ENCODE peak calls at places on chromosomes 12 and 14, in ten cellular contexts. V, R, H, Q, A, K, Y, X, S and Z are unnamed samples.

GRCh38 chr14:106318700-106319099 is 792.3 kb downstream of the TMEM121 start:
- DNase-seq in V (no peak), R (no peak), H (no peak), Q (no peak), A (no peak), K (no peak), Y (no peak), X (no peak), S (peak), Z (no peak)

GRCh38 chr12:101763246-101763931 is 24.1 kb upstream of the SYCP3 start:
- DNase-seq in V (no peak), R (no peak), H (no peak), Q (no peak), A (no peak), K (no peak), Y (no peak), X (no peak), S (no peak), Z (no peak)

GRCh38 chr14:76109087-76109880 is 42.4 kb upstream of the GPATCH2L start:
- DNase-seq in V (no peak), R (no peak), H (no peak), Q (peak), A (no peak), K (peak), Y (no peak), X (no peak), S (no peak), Z (no peak)

GRCh38 chr12:70365398-70365647 is 767 bp upstream of the KCNMB4 start:
- DNase-seq in V (no peak), R (no peak), H (no peak), Q (no peak), A (peak), K (no peak), Y (no peak), X (no peak), S (no peak), Z (no peak)

GRCh38 chr12:94994312-94994711 is 9.2 kb downstream of the NDUFA12 start:
- DNase-seq in V (no peak), R (peak), H (no peak), Q (peak), A (no peak), K (no peak), Y (no peak), X (peak), S (no peak), Z (no peak)

GRCh38 chr12:67068204-67068731 is 200.9 kb upstream of the CAND1 start:
- DNase-seq in V (no peak), R (peak), H (no peak), Q (no peak), A (peak), K (no peak), Y (no peak), X (no peak), S (no peak), Z (no peak)

GRCh38 chr12:92552412-92553108 is 150.2 kb upstream of the PLEKHG7 start:
- DNase-seq in V (no peak), R (peak), H (no peak), Q (no peak), A (no peak), K (no peak), Y (no peak), X (no peak), S (no peak), Z (no peak)

GRCh38 chr14:48967419-48967818 is 618.8 kb downstream of the RPS29 start:
- DNase-seq in V (no peak), R (no peak), H (no peak), Q (no peak), A (no peak), K (no peak), Y (no peak), X (no peak), S (no peak), Z (no peak)

GRCh38 chr14:86221000-86221399 is 691.1 kb downstream of the FLRT2 start:
- DNase-seq in V (no peak), R (no peak), H (no peak), Q (no peak), A (peak), K (no peak), Y (no peak), X (no peak), S (no peak), Z (peak)

GRCh38 chr12:19243577-19243976 is 114.0 kb downstream of the PLEKHA5 start:
- DNase-seq in V (no peak), R (no peak), H (no peak), Q (no peak), A (no peak), K (no peak), Y (no peak), X (no peak), S (no peak), Z (no peak)

GRCh38 chr12:59657711-59658110 is 61.9 kb downstream of the SLC16A7 start:
- DNase-seq in V (no peak), R (no peak), H (no peak), Q (no peak), A (no peak), K (no peak), Y (no peak), X (no peak), S (no peak), Z (no peak)

GRCh38 chr14:84340938-84341337 is 1189.0 kb upstream of the FLRT2 start:
- DNase-seq in V (no peak), R (no peak), H (no peak), Q (no peak), A (no peak), K (no peak), Y (no peak), X (no peak), S (no peak), Z (no peak)

GRCh38 chr12:66130267-66131066 is at the start of gene LLPH:
- DNase-seq in V (peak), R (peak), H (peak), Q (peak), A (peak), K (peak), Y (peak), X (peak), S (peak), Z (peak)

GRCh38 chr12:20477691-20478090 is 109.4 kb downstream of the PDE3A start:
- DNase-seq in V (no peak), R (no peak), H (no peak), Q (no peak), A (no peak), K (no peak), Y (no peak), X (no peak), S (no peak), Z (no peak)

GRCh38 chr12:71694099-71694820 is 8.4 kb downstream of the TMEM19 start:
- DNase-seq in V (no peak), R (no peak), H (no peak), Q (no peak), A (no peak), K (no peak), Y (no peak), X (no peak), S (no peak), Z (no peak)

GRCh38 chr14:53663709-53664108 is 292.9 kb downstream of the BMP4 start:
- DNase-seq in V (no peak), R (peak), H (no peak), Q (peak), A (peak), K (no peak), Y (no peak), X (no peak), S (no peak), Z (no peak)

GRCh38 chr12:122730215-122731014 is at the start of gene HCAR1:
- DNase-seq in V (no peak), R (no peak), H (no peak), Q (no peak), A (peak), K (no peak), Y (peak), X (no peak), S (no peak), Z (no peak)

GRCh38 chr12:101773560-101774206 is 34.4 kb upstream of the SYCP3 start:
- DNase-seq in V (peak), R (peak), H (no peak), Q (peak), A (peak), K (peak), Y (peak), X (peak), S (peak), Z (peak)

GRCh38 chr12:132245521-132246101 is 83.8 kb downstream of the GALNT9 start:
- DNase-seq in V (no peak), R (no peak), H (peak), Q (no peak), A (no peak), K (no peak), Y (no peak), X (no peak), S (no peak), Z (no peak)

GRCh38 chr12:89082354-89082753 is 269.9 kb downstream of the DUSP6 start:
- DNase-seq in V (no peak), R (no peak), H (no peak), Q (no peak), A (no peak), K (no peak), Y (no peak), X (no peak), S (no peak), Z (no peak)

GRCh38 chr12:51980051-51980808 is 26.5 kb upstream of the TAMALIN start:
- DNase-seq in V (peak), R (peak), H (peak), Q (peak), A (peak), K (peak), Y (peak), X (peak), S (peak), Z (peak)

GRCh38 chr12:51434305-51434704 is 9.7 kb downstream of the SLC4A8 start:
- DNase-seq in V (no peak), R (peak), H (no peak), Q (no peak), A (no peak), K (no peak), Y (no peak), X (no peak), S (no peak), Z (no peak)

GRCh38 chr14:104424406-104425072 is 155.0 kb upstream of the C14orf180 start:
- DNase-seq in V (no peak), R (peak), H (peak), Q (peak), A (no peak), K (no peak), Y (no peak), X (no peak), S (no peak), Z (peak)

GRCh38 chr12:69719336-69720316 is 19.0 kb upstream of the RAB3IP start:
- DNase-seq in V (no peak), R (no peak), H (no peak), Q (no peak), A (no peak), K (no peak), Y (no peak), X (no peak), S (no peak), Z (no peak)